ENCODE peak calls at places on chromosomes 3 and 15, in four cellular contexts. One of them, this sample, is unnamed.

GRCh38 chr3:54087581-54088410 is 34.6 kb upstream of the CACNA2D3 start:
- DNase-seq in K562: no peak
- DNase-seq in WTC11: peak; percentile 26
- DNase-seq in HepG2: no peak
- DNase-seq in this sample: no peak

GRCh38 chr3:71495708-71496472 is 87.6 kb downstream of the FOXP1 start:
- DNase-seq in K562: no peak
- DNase-seq in WTC11: no peak
- DNase-seq in HepG2: peak; percentile 5
- DNase-seq in this sample: no peak

GRCh38 chr3:197083486-197083885 is 53.9 kb upstream of the MELTF start:
- DNase-seq in K562: no peak
- DNase-seq in WTC11: no peak
- DNase-seq in HepG2: no peak
- DNase-seq in this sample: no peak

GRCh38 chr3:190716961-190717360 is 145.5 kb downstream of the GMNC start:
- DNase-seq in HepG2: no peak
- DNase-seq in K562: no peak
- DNase-seq in WTC11: no peak
- DNase-seq in this sample: no peak

GRCh38 chr3:28240440-28240839 is 979 bp upstream of the CMC1 start:
- DNase-seq in WTC11: peak; percentile 51
- DNase-seq in K562: no peak
- DNase-seq in HepG2: peak; percentile 7
- DNase-seq in this sample: no peak

GRCh38 chr15:73628976-73629854 is 4.0 kb downstream of the NPTN start:
- DNase-seq in K562: no peak
- DNase-seq in HepG2: peak; percentile 74
- DNase-seq in WTC11: no peak
- DNase-seq in this sample: no peak

GRCh38 chr3:166734734-166735133 is 645.4 kb downstream of the ZBBX start:
- DNase-seq in HepG2: no peak
- DNase-seq in WTC11: no peak
- DNase-seq in K562: no peak
- DNase-seq in this sample: no peak

GRCh38 chr3:110955301-110955880 is 116.2 kb upstream of the NECTIN3 start:
- DNase-seq in HepG2: no peak
- DNase-seq in K562: no peak
- DNase-seq in WTC11: no peak
- DNase-seq in this sample: no peak

GRCh38 chr15:29859981-29860745 is 37.9 kb upstream of the TJP1 start:
- DNase-seq in WTC11: no peak
- DNase-seq in HepG2: no peak
- DNase-seq in K562: no peak
- DNase-seq in this sample: no peak

GRCh38 chr3:47109393-47109792 is 54.5 kb downstream of the SETD2 start:
- DNase-seq in K562: no peak
- DNase-seq in HepG2: no peak
- DNase-seq in WTC11: no peak
- DNase-seq in this sample: no peak

GRCh38 chr3:114446605-114447004 is 152.8 kb downstream of the TIGIT start:
- DNase-seq in K562: no peak
- DNase-seq in HepG2: no peak
- DNase-seq in WTC11: no peak
- DNase-seq in this sample: no peak

GRCh38 chr3:179801263-179801662 is 148.4 kb downstream of the USP13 start:
- DNase-seq in WTC11: no peak
- DNase-seq in HepG2: peak; percentile 4
- DNase-seq in K562: no peak
- DNase-seq in this sample: no peak

GRCh38 chr15:70974004-70974832 is 81.6 kb downstream of the LRRC49 start:
- DNase-seq in K562: no peak
- DNase-seq in HepG2: peak; percentile 18
- DNase-seq in WTC11: no peak
- DNase-seq in this sample: peak; percentile 8
- TF ChIP-seq ELF4 in K562: no peak
- TF ChIP-seq ELF4 in HepG2: no peak
- TF ChIP-seq ELF4 in WTC11: no peak
- TF ChIP-seq ELF4 in this sample: no peak

DNA sequence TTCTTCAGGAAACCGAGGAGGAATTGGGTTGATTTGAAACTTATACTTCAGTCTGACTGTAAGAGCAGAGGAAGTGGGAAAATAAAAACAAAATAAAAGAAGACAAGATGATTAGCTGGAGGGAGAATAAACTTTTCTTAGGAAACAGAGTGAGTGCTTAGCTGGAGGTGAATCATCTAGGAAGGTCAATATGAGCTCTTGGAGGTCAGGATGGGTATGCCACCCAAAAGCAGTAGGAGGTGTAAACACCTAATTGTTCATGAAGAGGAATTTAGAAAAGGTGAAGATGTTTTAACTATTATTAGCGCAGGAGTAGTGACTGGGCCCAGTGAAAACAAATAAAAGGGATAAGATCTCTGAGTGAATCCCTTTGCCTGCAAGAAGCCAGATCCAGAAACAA is 39.9 kb upstream of the ARL14 start:
- DNase-seq in HepG2: no peak
- DNase-seq in K562: no peak
- DNase-seq in WTC11: no peak
- DNase-seq in this sample: no peak
- TF ChIP-seq ELF4 in HepG2: no peak
- TF ChIP-seq ELF4 in K562: no peak
- TF ChIP-seq ELF4 in WTC11: no peak
- TF ChIP-seq ELF4 in this sample: no peak

DNA sequence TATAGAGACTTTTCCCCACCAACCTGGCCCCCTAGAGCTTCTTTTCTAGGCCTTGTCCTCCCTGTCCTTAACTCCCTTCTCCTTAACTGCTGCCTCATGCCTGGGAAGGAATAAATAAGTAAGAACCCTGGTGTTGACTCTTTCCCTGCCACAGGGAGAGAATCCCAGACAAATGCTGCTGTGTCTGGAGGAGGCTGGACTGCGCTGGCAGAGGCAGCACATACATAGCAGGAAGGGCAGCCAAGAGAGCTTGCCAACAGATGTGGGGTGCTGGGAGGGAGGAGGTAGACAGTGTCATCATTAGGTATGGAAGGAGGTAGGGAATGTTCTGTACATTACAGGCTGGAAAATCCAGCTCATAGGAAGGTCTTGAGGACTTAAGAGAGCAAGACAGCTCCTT is 115.6 kb upstream of the ROPN1 start:
- DNase-seq in K562: no peak
- DNase-seq in HepG2: no peak
- DNase-seq in WTC11: no peak
- DNase-seq in this sample: no peak
- TF ChIP-seq ELF4 in K562: no peak
- TF ChIP-seq ELF4 in HepG2: no peak
- TF ChIP-seq ELF4 in WTC11: no peak
- TF ChIP-seq ELF4 in this sample: no peak

GRCh38 chr3:123871946-123872345 is 12.2 kb downstream of the MYLK start:
- DNase-seq in WTC11: no peak
- DNase-seq in HepG2: no peak
- DNase-seq in K562: no peak
- DNase-seq in this sample: no peak
- TF ChIP-seq ELF4 in WTC11: no peak
- TF ChIP-seq ELF4 in HepG2: no peak
- TF ChIP-seq ELF4 in K562: no peak
- TF ChIP-seq ELF4 in this sample: no peak

GRCh38 chr3:186708983-186709679 is 8.0 kb upstream of the KNG1 start:
- DNase-seq in WTC11: no peak
- DNase-seq in K562: no peak
- DNase-seq in HepG2: no peak
- DNase-seq in this sample: no peak

GRCh38 chr3:186717039-186717457 is at the start of gene KNG1:
- DNase-seq in WTC11: no peak
- DNase-seq in HepG2: peak; percentile 64
- DNase-seq in K562: no peak
- DNase-seq in this sample: no peak

GRCh38 chr3:186713499-186713898 is 3.7 kb upstream of the KNG1 start:
- DNase-seq in K562: no peak
- DNase-seq in HepG2: no peak
- DNase-seq in WTC11: no peak
- DNase-seq in this sample: no peak
- TF ChIP-seq ELF4 in K562: no peak
- TF ChIP-seq ELF4 in HepG2: no peak
- TF ChIP-seq ELF4 in WTC11: no peak
- TF ChIP-seq ELF4 in this sample: no peak

GRCh38 chr15:40968290-40969085 is 15.2 kb downstream of the CHAC1 start:
- DNase-seq in WTC11: no peak
- DNase-seq in K562: no peak
- DNase-seq in HepG2: no peak
- DNase-seq in this sample: no peak

GRCh38 chr15:40964634-40965033 is 11.4 kb downstream of the CHAC1 start:
- DNase-seq in K562: no peak
- DNase-seq in HepG2: no peak
- DNase-seq in WTC11: no peak
- DNase-seq in this sample: no peak

GRCh38 chr15:40974921-40975320 is 21.6 kb downstream of the CHAC1 start:
- DNase-seq in HepG2: no peak
- DNase-seq in K562: no peak
- DNase-seq in WTC11: no peak
- DNase-seq in this sample: no peak

GRCh38 chr15:40964006-40964405 is 10.7 kb downstream of the CHAC1 start:
- DNase-seq in HepG2: no peak
- DNase-seq in K562: peak; percentile 25
- DNase-seq in WTC11: no peak
- DNase-seq in this sample: no peak

DNA sequence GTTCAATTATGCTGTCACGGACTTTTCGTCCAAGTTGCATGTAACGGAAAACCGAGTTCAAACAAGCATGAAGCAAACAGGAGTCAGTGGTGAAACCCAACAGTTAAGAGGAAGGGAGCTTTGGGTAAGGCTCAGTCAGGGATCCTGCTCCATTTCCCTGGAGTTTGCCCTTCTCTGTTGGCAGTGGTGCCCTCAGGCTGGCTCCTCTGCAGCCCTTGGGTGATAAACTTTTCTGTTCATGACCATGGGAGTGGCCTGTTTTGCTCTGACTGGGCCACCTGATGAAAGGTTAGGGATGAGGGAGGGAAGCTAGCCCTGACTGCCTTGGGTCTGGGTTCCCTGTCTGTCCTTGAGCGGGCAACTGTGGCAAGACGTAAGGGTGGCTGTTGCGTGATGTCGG is 16.1 kb downstream of the CHAC1 start:
- DNase-seq in HepG2: no peak
- DNase-seq in K562: no peak
- DNase-seq in WTC11: no peak
- DNase-seq in this sample: no peak
- TF ChIP-seq ELF4 in HepG2: no peak
- TF ChIP-seq ELF4 in K562: no peak
- TF ChIP-seq ELF4 in WTC11: no peak
- TF ChIP-seq ELF4 in this sample: no peak

GRCh38 chr3:164024786-164025185 is 1053.5 kb downstream of the SI start:
- DNase-seq in HepG2: no peak
- DNase-seq in WTC11: no peak
- DNase-seq in K562: no peak
- DNase-seq in this sample: no peak

GRCh38 chr3:164018500-164018899 is 1059.8 kb downstream of the SI start:
- DNase-seq in WTC11: peak; percentile 18
- DNase-seq in HepG2: no peak
- DNase-seq in K562: no peak
- DNase-seq in this sample: no peak

GRCh38 chr3:164023480-164023879 is 1054.8 kb downstream of the SI start:
- DNase-seq in WTC11: no peak
- DNase-seq in K562: no peak
- DNase-seq in HepG2: no peak
- DNase-seq in this sample: no peak
- TF ChIP-seq ELF4 in WTC11: no peak
- TF ChIP-seq ELF4 in K562: no peak
- TF ChIP-seq ELF4 in HepG2: no peak
- TF ChIP-seq ELF4 in this sample: no peak

GRCh38 chr3:242986-243706 is 46.6 kb downstream of the CHL1 start:
- DNase-seq in WTC11: no peak
- DNase-seq in HepG2: no peak
- DNase-seq in K562: no peak
- DNase-seq in this sample: no peak
- TF ChIP-seq ELF4 in WTC11: no peak
- TF ChIP-seq ELF4 in HepG2: no peak
- TF ChIP-seq ELF4 in K562: no peak
- TF ChIP-seq ELF4 in this sample: no peak

DNA sequence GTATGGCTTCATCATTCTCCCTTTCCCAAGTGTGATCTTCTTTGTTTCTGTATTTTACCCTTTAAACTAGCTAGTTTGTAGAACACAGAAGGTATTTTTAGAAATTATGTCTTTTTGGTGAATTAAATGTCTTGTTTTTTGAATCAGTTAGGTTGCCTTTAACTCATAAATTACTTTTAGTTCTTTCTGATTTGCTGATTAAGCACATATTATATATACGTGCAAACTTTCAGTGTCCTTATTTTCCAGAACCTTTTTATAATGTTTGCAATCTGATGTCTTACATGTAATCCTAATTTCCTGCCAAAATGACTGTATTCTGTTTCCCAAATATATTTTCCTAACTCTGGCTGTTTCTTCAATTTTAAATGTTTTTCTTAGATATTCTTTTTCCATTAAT is 51.7 kb downstream of the CHD2 start:
- DNase-seq in K562: no peak
- DNase-seq in HepG2: no peak
- DNase-seq in WTC11: no peak
- DNase-seq in this sample: no peak
- TF ChIP-seq ELF4 in K562: no peak
- TF ChIP-seq ELF4 in HepG2: no peak
- TF ChIP-seq ELF4 in WTC11: no peak
- TF ChIP-seq ELF4 in this sample: no peak

GRCh38 chr15:52796228-52796521 is 6.0 kb upstream of the ONECUT1 start:
- DNase-seq in HepG2: no peak
- DNase-seq in WTC11: no peak
- DNase-seq in K562: no peak
- DNase-seq in this sample: no peak

GRCh38 chr15:52796742-52797515 is 6.8 kb upstream of the ONECUT1 start:
- DNase-seq in WTC11: no peak
- DNase-seq in K562: no peak
- DNase-seq in HepG2: no peak
- DNase-seq in this sample: no peak

GRCh38 chr15:52798529-52799101 is 8.5 kb upstream of the ONECUT1 start:
- DNase-seq in K562: no peak
- DNase-seq in WTC11: peak; percentile 68
- DNase-seq in HepG2: no peak
- DNase-seq in this sample: no peak

GRCh38 chr15:52799145-52799811 is 9.1 kb upstream of the ONECUT1 start:
- DNase-seq in HepG2: no peak
- DNase-seq in K562: no peak
- DNase-seq in WTC11: no peak
- DNase-seq in this sample: no peak

GRCh38 chr15:52797625-52798501 is 7.7 kb upstream of the ONECUT1 start:
- DNase-seq in HepG2: no peak
- DNase-seq in K562: no peak
- DNase-seq in WTC11: peak; percentile 46
- DNase-seq in this sample: no peak
- TF ChIP-seq ELF4 in HepG2: no peak
- TF ChIP-seq ELF4 in K562: no peak
- TF ChIP-seq ELF4 in WTC11: no peak
- TF ChIP-seq ELF4 in this sample: no peak